ENCODE peak calls at places on chromosomes 1 and 21, in five cellular contexts. H is ELR, D is RWPE1, L is H54, B is AG08395. V is an unnamed sample.

GRCh38 chr21:43877936-43878575 is 13.0 kb downstream of the AGPAT3 start:
- DNase-seq in H (no peak), D (no peak), L (no peak), B (no peak), V (no peak)

GRCh38 chr1:232183802-232184201 is 446.1 kb downstream of the SIPA1L2 start:
- DNase-seq in H (no peak), D (no peak), L (no peak), B (no peak), V (no peak)

GRCh38 chr1:940121-941026 is 16.7 kb downstream of the SAMD11 start:
- DNase-seq in H (peak; percentile 59), D (peak; percentile 70), L (no peak), B (no peak), V (no peak)

GRCh38 chr21:15826908-15827601 is 97.3 kb downstream of the USP25 start:
- DNase-seq in H (no peak), D (no peak), L (no peak), B (no peak), V (no peak)

GRCh38 chr1:116122955-116123757 is 12.0 kb downstream of the MAB21L3 start:
- DNase-seq in H (peak; percentile 78), D (peak; percentile 28), L (peak; percentile 8), B (peak; percentile 94), V (no peak)

GRCh38 chr1:67441183-67441582 is 11.0 kb upstream of the SERBP1 start:
- DNase-seq in H (peak; percentile 23), D (no peak), L (no peak), B (no peak), V (peak; percentile 58)

GRCh38 chr1:42484382-42484781 is 21.3 kb downstream of the CCDC30 start:
- DNase-seq in H (peak; percentile 92), D (peak; percentile 30), L (peak; percentile 46), B (peak; percentile 83), V (no peak)

GRCh38 chr1:93878501-93878888 is 511 bp downstream of the DNTTIP2 start:
- DNase-seq in H (peak; percentile 83), D (peak; percentile 28), L (peak; percentile 19), B (peak; percentile 42), V (peak; percentile 45)

GRCh38 chr21:16551101-16551695 is 821.4 kb downstream of the USP25 start:
- DNase-seq in H (no peak), D (no peak), L (no peak), B (no peak), V (no peak)

GRCh38 chr1:155295183-155295941 is 5.9 kb downstream of the PKLR start:
- DNase-seq in H (no peak), D (no peak), L (no peak), B (no peak), V (no peak)

GRCh38 chr1:94619731-94620130 is 78.2 kb upstream of the F3 start:
- DNase-seq in H (no peak), D (no peak), L (no peak), B (no peak), V (no peak)

GRCh38 chr1:239587066-239587465 is 200.7 kb downstream of the CHRM3 start:
- DNase-seq in H (peak; percentile 39), D (no peak), L (no peak), B (no peak), V (peak; percentile 11)

GRCh38 chr21:32771134-32771523 is 426 bp downstream of the PAXBP1 start:
- DNase-seq in H (peak; percentile 78), D (peak; percentile 61), L (peak; percentile 64), B (peak; percentile 53), V (peak; percentile 33)

GRCh38 chr1:150550222-150551048 is 1.2 kb downstream of the ADAMTSL4 start:
- DNase-seq in H (peak; percentile 72), D (no peak), L (no peak), B (no peak), V (no peak)

GRCh38 chr1:208105756-208106155 is 138.4 kb downstream of the PLXNA2 start:
- DNase-seq in H (no peak), D (no peak), L (no peak), B (no peak), V (no peak)

GRCh38 chr1:27306892-27307850 is 14.8 kb upstream of the TMEM222 start:
- DNase-seq in H (no peak), D (no peak), L (no peak), B (no peak), V (no peak)

GRCh38 chr1:50978144-50978851 is 8.3 kb downstream of the CDKN2C start:
- DNase-seq in H (peak; percentile 84), D (peak; percentile 51), L (peak; percentile 61), B (peak; percentile 58), V (no peak)

GRCh38 chr1:113340038-113340437 is 50.3 kb upstream of the MAGI3 start:
- DNase-seq in H (no peak), D (no peak), L (no peak), B (no peak), V (no peak)

GRCh38 chr1:2148691-2149090 is 45.9 kb downstream of the FAAP20 start:
- DNase-seq in H (no peak), D (no peak), L (no peak), B (no peak), V (peak; percentile 79)

GRCh38 chr1:115458426-115459114 is 120.5 kb upstream of the NGF start:
- DNase-seq in H (no peak), D (no peak), L (no peak), B (no peak), V (no peak)

GRCh38 chr1:165928075-165928731 is 100.8 kb downstream of the UCK2 start:
- DNase-seq in H (peak; percentile 70), D (peak; percentile 41), L (peak; percentile 41), B (peak; percentile 70), V (peak; percentile 51)

GRCh38 chr1:1479547-1480483 is 8.2 kb downstream of the ATAD3B start:
- DNase-seq in H (no peak), D (no peak), L (no peak), B (no peak), V (no peak)

GRCh38 chr21:43345746-43346409 is 81.1 kb downstream of the SIK1 start:
- DNase-seq in H (peak; percentile 89), D (peak; percentile 51), L (peak; percentile 85), B (peak; percentile 26), V (peak; percentile 96)

GRCh38 chr1:82491301-82491986 is 690.7 kb downstream of the ADGRL2 start:
- DNase-seq in H (no peak), D (no peak), L (no peak), B (peak; percentile 14), V (no peak)